ENCODE peak calls at places on chromosomes 13 and 19, in eight cellular contexts. B is RWPE2, S is H9, V is kidney, N is tibial artery, C is uterus, M is SK-N-SH, X is DND-41. P is an unnamed sample.

GRCh38 chr19:58154287-58154678 is 3.7 kb upstream of the ZNF329 start:
- DNase-seq in B (no peak), S (peak; percentile 49), V (peak; percentile 85), N (peak; percentile 22), C (peak; percentile 61), M (no peak), X (no peak), P (peak; percentile 61)

GRCh38 chr13:61727714-61728275 is 312.1 kb upstream of the PCDH20 start:
- DNase-seq in B (no peak), S (no peak), V (no peak), N (no peak), C (no peak), M (no peak), X (no peak), P (peak; percentile 57)

GRCh38 chr19:35742121-35742724 is at the start of gene IGFLR1:
- DNase-seq in B (no peak), S (no peak), V (no peak), N (no peak), C (no peak), M (no peak), X (no peak), P (no peak)

GRCh38 chr13:110261166-110262081 is 45.5 kb downstream of the COL4A1 start:
- DNase-seq in B (no peak), S (peak; percentile 61), V (no peak), N (no peak), C (no peak), M (no peak), X (no peak), P (no peak)

GRCh38 chr19:13068064-13068807 is 34.4 kb downstream of the LYL1 start:
- DNase-seq in B (no peak), S (no peak), V (no peak), N (no peak), C (peak; percentile 59), M (no peak), X (no peak), P (no peak)

GRCh38 chr19:33693678-33694077 is 71.9 kb downstream of the CHST8 start:
- DNase-seq in B (no peak), S (no peak), V (no peak), N (no peak), C (no peak), M (no peak), X (no peak), P (no peak)

GRCh38 chr13:20815469-20815868 is 41.7 kb upstream of the EEF1AKMT1 start:
- DNase-seq in B (no peak), S (no peak), V (no peak), N (no peak), C (no peak), M (no peak), X (no peak), P (peak; percentile 21)

GRCh38 chr19:39941151-39941550 is 6.7 kb upstream of the FCGBP start:
- DNase-seq in B (no peak), S (no peak), V (no peak), N (no peak), C (no peak), M (no peak), X (peak; percentile 75), P (no peak)

GRCh38 chr13:96200810-96201209 is 110.9 kb downstream of the HS6ST3 start:
- DNase-seq in B (no peak), S (no peak), V (no peak), N (no peak), C (no peak), M (peak; percentile 50), X (no peak), P (no peak)

GRCh38 chr13:41156611-41157010 is 24.0 kb upstream of the KBTBD6 start:
- DNase-seq in B (no peak), S (no peak), V (no peak), N (no peak), C (no peak), M (no peak), X (no peak), P (no peak)

GRCh38 chr19:46737275-46737654 is 8.6 kb upstream of the FKRP start:
- DNase-seq in B (no peak), S (no peak), V (no peak), N (no peak), C (no peak), M (no peak), X (no peak), P (no peak)

GRCh38 chr13:75518439-75519088 is 19.1 kb downstream of the COMMD6 start:
- DNase-seq in B (no peak), S (no peak), V (peak; percentile 75), N (no peak), C (no peak), M (no peak), X (no peak), P (no peak)
- TF ChIP-seq CTCF in B (no peak), S (no peak), V (no peak), N (no peak), C (no peak), M (no peak), X (no peak), P (no peak)

GRCh38 chr19:44756089-44756562 is 7.6 kb downstream of the BCL3 start:
- DNase-seq in B (no peak), S (no peak), V (peak; percentile 80), N (no peak), C (no peak), M (no peak), X (no peak), P (no peak)

GRCh38 chr19:44759083-44759804 is 10.7 kb downstream of the BCL3 start:
- DNase-seq in B (no peak), S (no peak), V (no peak), N (no peak), C (no peak), M (no peak), X (no peak), P (no peak)

GRCh38 chr19:44758596-44758995 is 10.1 kb downstream of the BCL3 start:
- DNase-seq in B (no peak), S (peak; percentile 89), V (peak; percentile 88), N (no peak), C (no peak), M (peak; percentile 45), X (no peak), P (no peak)

GRCh38 chr19:44757057-44757734 is 8.7 kb downstream of the BCL3 start:
- DNase-seq in B (no peak), S (no peak), V (peak; percentile 93), N (peak; percentile 79), C (peak; percentile 78), M (peak; percentile 89), X (no peak), P (peak; percentile 76)

GRCh38 chr19:44757735-44758505 is 9.4 kb downstream of the BCL3 start:
- DNase-seq in B (no peak), S (peak; percentile 74), V (peak; percentile 93), N (peak; percentile 77), C (peak; percentile 81), M (peak; percentile 87), X (no peak), P (peak; percentile 58)
- H3K4me1 ChIP-seq in B (peaks cover 11% of the 10 kb centered on the region), S (no peaks in the 10 kb centered on the region), V (peaks cover 34% of the 10 kb centered on the region), N (peaks cover 8% of the 10 kb centered on the region), C (peaks cover 33% of the 10 kb centered on the region), M (peaks cover 21% of the 10 kb centered on the region), X (peaks cover 17% of the 10 kb centered on the region), P (peaks cover 47% of the 10 kb centered on the region)

GRCh38 chr13:33349996-33350826 is 64.7 kb upstream of the STARD13 start:
- DNase-seq in B (no peak), S (peak; percentile 32), V (peak; percentile 82), N (peak; percentile 59), C (peak; percentile 69), M (peak; percentile 79), X (no peak), P (peak; percentile 48)
- H3K27ac ChIP-seq in B (peak overlapping the region; percentile 15), S (no peak overlapping the region), V (peak overlapping the region; percentile 70), N (peak overlapping the region; percentile 91), C (peak overlapping the region; percentile 95), M (peak overlapping the region; percentile 72), X (no peak overlapping the region), P (peak overlapping the region; percentile 85)

GRCh38 chr13:100544866-100545683 is 43.5 kb downstream of the GGACT start:
- DNase-seq in B (no peak), S (no peak), V (peak; percentile 91), N (no peak), C (no peak), M (no peak), X (no peak), P (no peak)

GRCh38 chr13:100541882-100542545 is 46.6 kb downstream of the GGACT start:
- DNase-seq in B (no peak), S (no peak), V (no peak), N (no peak), C (no peak), M (no peak), X (no peak), P (no peak)

GRCh38 chr13:100540621-100541020 is 48.0 kb downstream of the GGACT start:
- DNase-seq in B (no peak), S (no peak), V (peak; percentile 32), N (no peak), C (no peak), M (no peak), X (no peak), P (no peak)

GRCh38 chr13:100543872-100544602 is 44.6 kb downstream of the GGACT start:
- DNase-seq in B (no peak), S (no peak), V (peak; percentile 79), N (no peak), C (no peak), M (no peak), X (no peak), P (no peak)

GRCh38 chr13:100542546-100543156 is 45.9 kb downstream of the GGACT start:
- DNase-seq in B (no peak), S (peak; percentile 26), V (no peak), N (no peak), C (no peak), M (no peak), X (no peak), P (peak; percentile 29)
- TF ChIP-seq CTCF in B (peak; percentile 61), S (peak; percentile 65), V (peak; percentile 37), N (peak; percentile 29), C (no peak), M (peak; percentile 63), X (peak; percentile 63), P (peak; percentile 54)

GRCh38 chr19:56113071-56113632 is 7.9 kb downstream of the ZNF787 start:
- DNase-seq in B (no peak), S (no peak), V (no peak), N (no peak), C (no peak), M (no peak), X (no peak), P (no peak)
- H3K4me1 ChIP-seq in B (no peaks in the 10 kb centered on the region), S (peaks cover 13% of the 10 kb centered on the region), V (peaks cover 52% of the 10 kb centered on the region), N (no peaks in the 10 kb centered on the region), C (peaks cover 41% of the 10 kb centered on the region), M (peaks cover 33% of the 10 kb centered on the region), X (no peaks in the 10 kb centered on the region), P (peaks cover 25% of the 10 kb centered on the region)